ENCODE peak calls at places on chromosomes 2 and 18, in four cellular contexts. One of them, this sample, is unnamed.

GRCh38 chr2:8592736-8593135 is 89.1 kb upstream of the ID2 start:
- DNase-seq in GM03348: no peak
- DNase-seq in effector CD8-positive, alpha-beta T cell: no peak
- DNase-seq in stimulated activated CD8-positive, alpha-beta memory T cell treated with anti-CD3 and anti-CD28 coated beads, Interleukin-2, amount 100 ng/mL, for 48 hours: no peak
- DNase-seq in this sample: no peak

GRCh38 chr2:119678021-119678656 is 862 bp upstream of the TMEM177 start:
- DNase-seq in GM03348: no peak
- DNase-seq in stimulated activated CD8-positive, alpha-beta memory T cell treated with anti-CD3 and anti-CD28 coated beads, Interleukin-2, amount 100 ng/mL, for 48 hours: no peak
- DNase-seq in effector CD8-positive, alpha-beta T cell: peak; percentile 40
- DNase-seq in this sample: no peak

GRCh38 chr2:45012733-45013132 is 3.5 kb upstream of the SIX2 start:
- DNase-seq in GM03348: no peak
- DNase-seq in effector CD8-positive, alpha-beta T cell: no peak
- DNase-seq in stimulated activated CD8-positive, alpha-beta memory T cell treated with anti-CD3 and anti-CD28 coated beads, Interleukin-2, amount 100 ng/mL, for 48 hours: no peak
- DNase-seq in this sample: no peak

GRCh38 chr2:160561551-160562280 is 68.1 kb upstream of the RBMS1 start:
- DNase-seq in stimulated activated CD8-positive, alpha-beta memory T cell treated with anti-CD3 and anti-CD28 coated beads, Interleukin-2, amount 100 ng/mL, for 48 hours: no peak
- DNase-seq in GM03348: peak; percentile 11
- DNase-seq in effector CD8-positive, alpha-beta T cell: no peak
- DNase-seq in this sample: no peak

GRCh38 chr18:24631238-24632025 is 171.0 kb downstream of the HRH4 start:
- DNase-seq in stimulated activated CD8-positive, alpha-beta memory T cell treated with anti-CD3 and anti-CD28 coated beads, Interleukin-2, amount 100 ng/mL, for 48 hours: no peak
- DNase-seq in GM03348: no peak
- DNase-seq in effector CD8-positive, alpha-beta T cell: no peak
- DNase-seq in this sample: no peak

GRCh38 chr2:228040995-228041394 is 140.5 kb downstream of the SPHKAP start:
- DNase-seq in GM03348: no peak
- DNase-seq in stimulated activated CD8-positive, alpha-beta memory T cell treated with anti-CD3 and anti-CD28 coated beads, Interleukin-2, amount 100 ng/mL, for 48 hours: no peak
- DNase-seq in effector CD8-positive, alpha-beta T cell: no peak
- DNase-seq in this sample: no peak

GRCh38 chr2:97660775-97661417 is 2.9 kb downstream of the ACTR1B start:
- DNase-seq in stimulated activated CD8-positive, alpha-beta memory T cell treated with anti-CD3 and anti-CD28 coated beads, Interleukin-2, amount 100 ng/mL, for 48 hours: no peak
- DNase-seq in effector CD8-positive, alpha-beta T cell: no peak
- DNase-seq in GM03348: no peak
- DNase-seq in this sample: peak; percentile 22

GRCh38 chr2:216578325-216578724 is 54.9 kb upstream of the IGFBP2 start:
- DNase-seq in effector CD8-positive, alpha-beta T cell: no peak
- DNase-seq in stimulated activated CD8-positive, alpha-beta memory T cell treated with anti-CD3 and anti-CD28 coated beads, Interleukin-2, amount 100 ng/mL, for 48 hours: no peak
- DNase-seq in GM03348: no peak
- DNase-seq in this sample: no peak

GRCh38 chr18:59419386-59419785 is 60.3 kb upstream of the LMAN1 start:
- DNase-seq in GM03348: peak; percentile 79
- DNase-seq in stimulated activated CD8-positive, alpha-beta memory T cell treated with anti-CD3 and anti-CD28 coated beads, Interleukin-2, amount 100 ng/mL, for 48 hours: no peak
- DNase-seq in effector CD8-positive, alpha-beta T cell: no peak
- DNase-seq in this sample: peak; percentile 63

GRCh38 chr2:74252862-74253261 is 54.4 kb downstream of the MTHFD2 start:
- DNase-seq in GM03348: no peak
- DNase-seq in effector CD8-positive, alpha-beta T cell: no peak
- DNase-seq in stimulated activated CD8-positive, alpha-beta memory T cell treated with anti-CD3 and anti-CD28 coated beads, Interleukin-2, amount 100 ng/mL, for 48 hours: no peak
- DNase-seq in this sample: no peak

GRCh38 chr2:237205551-237205950 is 119.9 kb downstream of the COPS8 start:
- DNase-seq in GM03348: no peak
- DNase-seq in effector CD8-positive, alpha-beta T cell: no peak
- DNase-seq in stimulated activated CD8-positive, alpha-beta memory T cell treated with anti-CD3 and anti-CD28 coated beads, Interleukin-2, amount 100 ng/mL, for 48 hours: no peak
- DNase-seq in this sample: no peak

GRCh38 chr2:208039661-208040060 is 14.3 kb upstream of the PLEKHM3 start:
- DNase-seq in stimulated activated CD8-positive, alpha-beta memory T cell treated with anti-CD3 and anti-CD28 coated beads, Interleukin-2, amount 100 ng/mL, for 48 hours: no peak
- DNase-seq in GM03348: no peak
- DNase-seq in effector CD8-positive, alpha-beta T cell: no peak
- DNase-seq in this sample: no peak

GRCh38 chr2:121155502-121156056 is 129.4 kb downstream of the TFCP2L1 start:
- DNase-seq in GM03348: no peak
- DNase-seq in effector CD8-positive, alpha-beta T cell: no peak
- DNase-seq in stimulated activated CD8-positive, alpha-beta memory T cell treated with anti-CD3 and anti-CD28 coated beads, Interleukin-2, amount 100 ng/mL, for 48 hours: no peak
- DNase-seq in this sample: no peak

GRCh38 chr18:63062246-63062645 is 257.3 kb downstream of the BCL2 start:
- DNase-seq in GM03348: peak; percentile 11
- DNase-seq in effector CD8-positive, alpha-beta T cell: no peak
- DNase-seq in stimulated activated CD8-positive, alpha-beta memory T cell treated with anti-CD3 and anti-CD28 coated beads, Interleukin-2, amount 100 ng/mL, for 48 hours: no peak
- DNase-seq in this sample: no peak

GRCh38 chr18:8045160-8045885 is 478.2 kb downstream of the PTPRM start:
- DNase-seq in GM03348: no peak
- DNase-seq in stimulated activated CD8-positive, alpha-beta memory T cell treated with anti-CD3 and anti-CD28 coated beads, Interleukin-2, amount 100 ng/mL, for 48 hours: no peak
- DNase-seq in effector CD8-positive, alpha-beta T cell: no peak
- DNase-seq in this sample: no peak

GRCh38 chr2:44941551-44942234 is at the start of gene SIX3:
- DNase-seq in effector CD8-positive, alpha-beta T cell: no peak
- DNase-seq in stimulated activated CD8-positive, alpha-beta memory T cell treated with anti-CD3 and anti-CD28 coated beads, Interleukin-2, amount 100 ng/mL, for 48 hours: peak; percentile 34
- DNase-seq in GM03348: peak; percentile 53
- DNase-seq in this sample: no peak

GRCh38 chr2:3728104-3729054 is 25.0 kb downstream of the DCDC2C start:
- DNase-seq in effector CD8-positive, alpha-beta T cell: no peak
- DNase-seq in stimulated activated CD8-positive, alpha-beta memory T cell treated with anti-CD3 and anti-CD28 coated beads, Interleukin-2, amount 100 ng/mL, for 48 hours: no peak
- DNase-seq in GM03348: peak; percentile 79
- DNase-seq in this sample: peak; percentile 44

This sample was measured in hepatic stellate cell.